ENCODE peak calls at places on chromosomes 16 and 17, in nine cellular contexts. One of them, this sample, is unnamed.

GRCh38 chr16:85149776-85150175 is 37.5 kb upstream of the CIBAR2 start:
- DNase-seq in A549: no peak
- DNase-seq in NCI-H1105: no peak
- DNase-seq in NCI-H1417: no peak
- DNase-seq in lower lobe of right lung: no peak
- DNase-seq in cardiac fibroblast: no peak
- DNase-seq in SW480: no peak
- DNase-seq in NB4: no peak
- DNase-seq in hepatic stellate cell: no peak
- DNase-seq in this sample: no peak

GRCh38 chr16:87212026-87212425 is 105.2 kb downstream of the C16orf95 start:
- DNase-seq in A549: peak
- DNase-seq in NCI-H1105: no peak
- DNase-seq in NCI-H1417: no peak
- DNase-seq in lower lobe of right lung: no peak
- DNase-seq in cardiac fibroblast: peak
- DNase-seq in SW480: no peak
- DNase-seq in NB4: no peak
- DNase-seq in hepatic stellate cell: peak
- DNase-seq in this sample: no peak

GRCh38 chr16:24993722-24994686 is 21.2 kb downstream of the ARHGAP17 start:
- DNase-seq in A549: peak
- DNase-seq in NCI-H1105: no peak
- DNase-seq in NCI-H1417: no peak
- DNase-seq in lower lobe of right lung: no peak
- DNase-seq in cardiac fibroblast: peak
- DNase-seq in SW480: peak
- DNase-seq in NB4: no peak
- DNase-seq in hepatic stellate cell: peak
- DNase-seq in this sample: no peak

GRCh38 chr16:23020084-23020483 is 129.2 kb downstream of the USP31 start:
- DNase-seq in A549: peak
- DNase-seq in NCI-H1105: no peak
- DNase-seq in NCI-H1417: no peak
- DNase-seq in lower lobe of right lung: no peak
- DNase-seq in cardiac fibroblast: no peak
- DNase-seq in SW480: no peak
- DNase-seq in NB4: no peak
- DNase-seq in hepatic stellate cell: no peak
- DNase-seq in this sample: no peak

GRCh38 chr16:88558457-88559442 is 11.5 kb upstream of the ZC3H18 start:
- DNase-seq in A549: peak
- DNase-seq in NCI-H1105: peak
- DNase-seq in NCI-H1417: peak
- DNase-seq in lower lobe of right lung: peak
- DNase-seq in cardiac fibroblast: peak
- DNase-seq in SW480: peak
- DNase-seq in NB4: peak
- DNase-seq in hepatic stellate cell: peak
- DNase-seq in this sample: peak

GRCh38 chr17:40351185-40352043 is 13.1 kb downstream of the GJD3 start:
- DNase-seq in A549: no peak
- DNase-seq in NCI-H1105: peak
- DNase-seq in NCI-H1417: peak
- DNase-seq in lower lobe of right lung: no peak
- DNase-seq in cardiac fibroblast: no peak
- DNase-seq in SW480: no peak
- DNase-seq in NB4: no peak
- DNase-seq in hepatic stellate cell: no peak
- DNase-seq in this sample: no peak

GRCh38 chr16:998211-998610 is 16.6 kb downstream of the SOX8 start:
- DNase-seq in A549: no peak
- DNase-seq in NCI-H1105: no peak
- DNase-seq in NCI-H1417: no peak
- DNase-seq in lower lobe of right lung: no peak
- DNase-seq in cardiac fibroblast: no peak
- DNase-seq in SW480: no peak
- DNase-seq in NB4: no peak
- DNase-seq in hepatic stellate cell: no peak
- DNase-seq in this sample: no peak

GRCh38 chr17:5413682-5414081 is 5.8 kb downstream of the NUP88 start:
- DNase-seq in A549: peak
- DNase-seq in NCI-H1105: no peak
- DNase-seq in NCI-H1417: no peak
- DNase-seq in lower lobe of right lung: no peak
- DNase-seq in cardiac fibroblast: peak
- DNase-seq in SW480: peak
- DNase-seq in NB4: peak
- DNase-seq in hepatic stellate cell: no peak
- DNase-seq in this sample: no peak

GRCh38 chr17:46943511-46944393 is 20.8 kb downstream of the GOSR2 start:
- DNase-seq in A549: no peak
- DNase-seq in NCI-H1105: no peak
- DNase-seq in NCI-H1417: peak
- DNase-seq in lower lobe of right lung: no peak
- DNase-seq in cardiac fibroblast: peak
- DNase-seq in SW480: peak
- DNase-seq in NB4: peak
- DNase-seq in hepatic stellate cell: no peak
- DNase-seq in this sample: peak

This sample was measured in ELF-1.